ENCODE peak calls at places on chromosomes 3 and 15, in ten cellular contexts. I is SJSA1, S is mammary epithelial cell, R is fibroblast of lung, E is Panc1, W is A549, J is heart right ventricle, K is IMR-90, N is right lobe of liver, X is PC-3. M is an unnamed sample. For H3K9me3, the result is how much of the 10 kb centered on the place peaks cover.

GRCh38 chr3:81302045-81302444 is 459.4 kb downstream of the GBE1 start:
- DNase-seq in X (peak), R (peak), E (peak), I (peak), W (peak), S (peak), N (peak), K (peak), J (peak), M (peak)

GRCh38 chr3:182969277-182969676 is 11.1 kb downstream of the DCUN1D1 start:
- DNase-seq in X (peak), R (peak), E (no peak), W (no peak), J (no peak), K (peak), N (no peak), S (peak), I (no peak), M (peak)

GRCh38 chr3:131110087-131110486 is 83.4 kb downstream of the NEK11 start:
- DNase-seq in K (peak), E (peak), I (peak), J (no peak), N (no peak), R (no peak), X (peak), S (peak), W (no peak), M (no peak)

GRCh38 chr3:103410231-103410630 is 975.4 kb downstream of the ZPLD1 start:
- DNase-seq in I (no peak), K (no peak), J (no peak), S (no peak), E (no peak), N (no peak), W (no peak), R (no peak), X (no peak), M (no peak)

GRCh38 chr3:141302364-141303141 is 65.8 kb upstream of the ZBTB38 start:
- DNase-seq in R (peak), E (no peak), W (peak), J (no peak), K (peak), N (no peak), I (peak), S (peak), X (peak), M (peak)

GRCh38 chr15:50150349-50150748 is 31.3 kb upstream of the ATP8B4 start:
- DNase-seq in R (no peak), N (no peak), X (no peak), W (no peak), E (no peak), K (no peak), I (no peak), S (no peak), J (no peak), M (no peak)

GRCh38 chr3:139585820-139586219 is 46.3 kb upstream of the RBP1 start:
- DNase-seq in J (no peak), I (no peak), E (no peak), S (peak), X (no peak), N (no peak), R (no peak), K (no peak), W (no peak), M (no peak)

GRCh38 chr3:20080956-20081554 is 40.8 kb downstream of the KAT2B start:
- DNase-seq in W (peak), N (peak), K (peak), E (no peak), I (no peak), X (peak), S (peak), J (peak), R (no peak), M (no peak)

GRCh38 chr3:72458365-72458764 is 389.9 kb downstream of the SHQ1 start:
- DNase-seq in X (peak), I (no peak), K (no peak), S (peak), W (no peak), R (no peak), N (no peak), J (no peak), E (no peak), M (no peak)

GRCh38 chr15:39672666-39673065 is 91.8 kb downstream of the THBS1 start:
- DNase-seq in K (no peak), J (no peak), S (no peak), W (no peak), E (no peak), I (no peak), X (no peak), R (no peak), N (no peak), M (no peak)

GRCh38 chr3:155742339-155742980 is 2.4 kb downstream of the PLCH1 start:
- DNase-seq in J (no peak), K (no peak), E (no peak), I (no peak), R (no peak), X (no peak), S (no peak), N (no peak), W (no peak), M (no peak)

GRCh38 chr3:190001426-190001825 is 119.3 kb downstream of the P3H2 start:
- DNase-seq in J (no peak), N (no peak), E (no peak), W (no peak), K (no peak), X (no peak), S (no peak), R (peak), I (no peak), M (no peak)

GRCh38 chr15:25176991-25177954 is 222.5 kb downstream of the SNRPN start:
- DNase-seq in E (no peak), X (no peak), N (peak), W (no peak), S (no peak), I (peak), J (peak), R (no peak), K (no peak), M (no peak)

GRCh38 chr3:170767576-170767941 is 102.4 kb downstream of the RPL22L1 start:
- DNase-seq in K (no peak), N (no peak), X (no peak), W (no peak), I (no peak), R (no peak), J (no peak), S (no peak), E (no peak), M (no peak)

GRCh38 chr3:61627768-61628185 is 66.4 kb downstream of the PTPRG start:
- DNase-seq in R (peak), I (peak), K (peak), N (peak), J (no peak), W (peak), X (peak), E (no peak), S (peak), M (peak)

GRCh38 chr15:92034227-92034626 is 180.7 kb downstream of the SLCO3A1 start:
- DNase-seq in S (no peak), N (no peak), W (no peak), R (no peak), J (no peak), I (no peak), X (no peak), K (no peak), E (no peak), M (no peak)

GRCh38 chr3:193836918-193837317 is 243.9 kb downstream of the OPA1 start:
- DNase-seq in I (no peak), X (no peak), J (no peak), S (no peak), K (no peak), W (no peak), N (no peak), E (no peak), R (no peak), M (no peak)

GRCh38 chr15:53535886-53536285 is 223.6 kb downstream of the WDR72 start:
- DNase-seq in X (peak), W (no peak), N (no peak), S (no peak), E (no peak), I (no peak), R (no peak), K (no peak), J (no peak), M (no peak)

GRCh38 chr3:39108309-39108708 is 829 bp downstream of the TTC21A start:
- DNase-seq in R (no peak), K (no peak), W (no peak), I (peak), E (no peak), X (no peak), S (no peak), J (no peak), N (no peak), M (no peak)

GRCh38 chr3:135851201-135852061 is 114.1 kb upstream of the PPP2R3A start:
- DNase-seq in J (no peak), W (no peak), R (no peak), S (peak), E (no peak), I (no peak), N (no peak), X (peak), K (no peak), M (no peak)

GRCh38 chr3:149701206-149701976 is 43.6 kb upstream of the WWTR1 start:
- DNase-seq in J (no peak), E (no peak), S (no peak), W (no peak), I (no peak), R (no peak), K (no peak), X (no peak), N (no peak), M (no peak)

GRCh38 chr15:71109130-71109529 is 6.1 kb upstream of the THSD4 start:
- DNase-seq in S (peak), J (no peak), W (no peak), R (peak), X (peak), N (no peak), K (peak), E (no peak), I (peak), M (no peak)

GRCh38 chr3:43080726-43081568 is 24.9 kb downstream of the POMGNT2 start:
- DNase-seq in S (no peak), J (no peak), K (no peak), W (no peak), R (no peak), I (no peak), E (no peak), N (no peak), X (no peak), M (no peak)

GRCh38 chr3:102307442-102307841 is 127.4 kb upstream of the ZPLD1 start:
- DNase-seq in R (no peak), J (no peak), K (no peak), W (no peak), I (no peak), X (no peak), N (no peak), S (no peak), E (no peak), M (no peak)

GRCh38 chr3:17942856-17943255 is 200.4 kb upstream of the TBC1D5 start:
- DNase-seq in K (no peak), S (peak), R (no peak), X (peak), I (no peak), E (no peak), J (no peak), N (no peak), W (no peak), M (no peak)

DNA sequence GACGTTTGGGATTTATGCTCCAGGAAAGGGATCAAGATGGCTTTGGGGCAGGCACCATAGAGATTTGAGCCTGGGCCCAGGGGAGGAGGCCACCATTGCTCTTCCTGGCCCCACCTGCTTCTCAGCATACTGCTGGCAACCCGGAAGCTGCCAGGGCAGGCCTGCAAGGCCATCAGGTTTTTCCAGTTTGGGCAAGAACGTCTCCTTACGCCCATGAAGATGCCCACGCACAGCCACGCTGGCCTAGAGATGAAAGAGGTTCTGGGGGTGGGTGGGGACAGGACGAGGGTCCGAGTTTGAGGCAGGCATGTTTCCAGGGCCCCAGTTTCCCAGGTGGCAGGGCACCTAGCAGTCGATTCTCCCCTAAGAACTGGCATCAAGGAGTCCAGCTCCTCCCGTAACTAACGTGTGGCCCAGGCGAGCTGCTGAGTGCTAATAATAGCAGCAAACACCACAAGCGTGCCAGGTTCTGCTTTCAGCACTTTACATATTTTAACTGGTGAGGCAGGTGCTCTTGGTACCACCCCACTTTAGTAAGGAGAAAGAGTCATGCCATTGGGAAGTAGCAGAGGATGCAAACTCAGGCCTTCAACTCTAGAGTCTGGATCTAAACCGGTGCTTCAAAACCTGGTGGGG is 45.8 kb downstream of the ZNF710 start:
- DNase-seq in N (no peak), S (peak), E (no peak), J (no peak), X (peak), W (no peak), R (no peak), K (no peak), I (no peak), M (no peak)
- H3K4me3 ChIP-seq in N (no peak), S (no peak), E (no peak), J (no peak), X (no peak), W (no peak), R (no peak), K (no peak), I (no peak), M (no peak)

DNA sequence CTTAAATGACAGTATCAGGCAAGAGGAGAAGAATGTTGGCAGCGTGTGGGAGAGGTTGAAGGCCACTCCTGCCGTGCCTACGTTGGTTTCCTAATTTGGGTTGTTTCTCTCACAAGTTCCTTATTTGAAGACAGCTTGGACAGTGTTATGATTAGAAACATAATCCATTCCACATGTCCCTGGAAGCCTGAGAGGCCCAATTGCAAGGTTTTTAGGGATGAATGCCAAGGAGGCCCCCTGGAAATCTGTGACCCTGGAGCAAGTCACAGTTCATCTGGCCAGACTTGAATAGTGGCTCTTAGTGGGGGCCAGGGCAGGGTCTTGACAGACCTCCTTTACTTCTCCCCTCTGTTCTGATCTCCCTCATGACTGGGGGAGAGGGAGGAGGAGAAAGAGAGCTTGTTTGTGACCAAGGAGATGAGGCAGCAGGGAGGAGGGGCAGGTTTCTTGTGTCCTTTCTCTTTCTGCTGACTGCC is 584.4 kb upstream of the TBL1XR1 start:
- DNase-seq in R (peak), N (no peak), I (no peak), W (no peak), E (no peak), X (no peak), J (peak), K (peak), S (no peak), M (peak)
- H3K9me3 ChIP-seq in R (under half), N (under half), I (under half), W (under half), E (under half), X (under half), J (under half), K (under half), S (under half), M (under half)

DNA sequence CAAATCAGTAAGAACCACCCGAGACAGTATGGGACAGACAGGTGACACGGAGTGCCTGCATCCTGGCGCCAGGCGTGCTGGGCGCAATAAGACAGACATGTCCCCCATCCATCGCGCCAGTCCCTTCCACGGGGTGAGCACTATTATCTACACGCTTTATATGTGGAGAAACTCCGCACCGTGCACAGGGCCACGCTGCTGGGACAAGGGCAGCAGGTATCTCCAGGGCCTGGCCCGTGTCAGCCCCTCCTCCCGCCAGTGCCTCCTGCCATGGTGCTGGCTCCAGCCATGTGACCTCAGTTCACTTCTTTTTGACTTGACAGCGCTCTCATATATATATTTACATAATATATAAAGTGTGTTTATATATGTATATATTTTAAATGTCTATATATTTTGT is 42.6 kb downstream of the TNK2 start:
- DNase-seq in K (no peak), S (no peak), N (peak), E (no peak), R (no peak), J (no peak), I (no peak), W (no peak), X (no peak), M (no peak)
- H3K27ac ChIP-seq in K (no peak), S (no peak), N (no peak), E (no peak), R (no peak), J (no peak), I (no peak), W (no peak), X (no peak), M (no peak)

DNA sequence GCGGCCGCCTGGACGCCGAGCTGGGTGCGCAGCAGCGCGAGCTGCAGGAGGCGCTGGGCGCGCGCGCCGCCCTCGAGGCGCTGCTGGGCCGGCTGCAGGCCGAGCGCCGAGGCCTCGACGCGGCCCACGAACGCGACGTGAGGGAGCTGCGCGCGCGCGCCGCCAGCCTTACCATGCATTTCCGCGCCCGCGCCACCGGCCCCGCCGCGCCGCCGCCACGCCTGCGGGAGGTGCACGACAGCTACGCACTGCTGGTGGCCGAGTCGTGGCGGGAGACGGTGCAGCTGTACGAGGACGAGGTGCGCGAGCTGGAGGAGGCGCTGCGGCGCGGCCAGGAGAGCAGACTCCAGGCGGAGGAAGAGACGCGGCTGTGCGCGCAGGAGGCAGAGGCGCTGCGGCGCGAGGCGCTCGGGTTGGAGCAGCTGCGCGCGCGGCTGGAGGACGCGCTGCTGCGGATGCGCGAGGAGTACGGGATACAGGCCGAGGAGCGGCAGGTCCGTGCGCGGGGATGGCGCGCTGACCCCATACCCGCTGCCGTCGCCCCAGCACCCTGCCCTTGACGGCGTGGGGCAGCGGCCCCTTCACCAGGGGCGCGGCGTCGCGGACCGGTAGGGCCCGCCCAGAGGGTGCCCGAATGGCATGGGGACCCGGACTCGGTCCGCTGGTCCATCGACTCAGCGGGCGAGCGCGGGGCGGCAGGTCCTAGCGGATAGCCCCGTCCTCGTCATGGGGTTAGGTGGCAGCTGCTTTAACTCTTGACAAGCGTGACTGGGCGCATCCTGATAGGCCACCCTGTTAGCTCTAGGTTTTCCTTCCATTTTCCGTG is 849 bp downstream of the SYNM start:
- DNase-seq in W (peak), I (peak), N (peak), R (peak), X (no peak), K (peak), E (no peak), J (peak), S (peak), M (no peak)
- H3K4me3 ChIP-seq in W (peak), I (peak), N (peak), R (peak), X (peak), K (peak), E (peak), J (peak), S (peak), M (peak)

DNA sequence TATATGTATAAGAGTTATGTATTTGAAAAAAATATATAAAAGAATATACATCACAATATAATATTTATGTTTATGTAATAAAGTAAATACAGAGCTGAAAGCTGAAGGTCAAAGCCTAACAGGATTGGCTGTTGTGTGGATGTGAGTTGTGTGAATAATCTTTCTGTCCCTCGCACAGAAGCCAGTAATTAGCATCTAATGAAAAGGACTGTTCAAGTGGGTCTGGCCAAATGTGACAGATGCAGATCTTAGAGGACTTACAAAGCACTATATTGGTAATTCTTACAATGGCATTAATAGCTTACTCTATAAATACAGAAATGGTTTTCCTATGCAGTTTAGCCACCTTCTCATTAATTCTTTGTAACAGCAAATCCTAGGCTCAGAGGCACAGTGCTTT is 2.4 kb downstream of the MKRN3 start:
- DNase-seq in N (no peak), S (no peak), R (no peak), J (no peak), X (no peak), I (no peak), W (no peak), E (no peak), K (no peak), M (no peak)
- H3K9me3 ChIP-seq in N (under half), S (under half), R (under half), J (under half), X (under half), I (under half), W (under half), E (under half), K (under half), M (under half)

GRCh38 chr15:68205558-68205944 is 419 bp upstream of the CALML4 start:
- DNase-seq in S (no peak), X (no peak), K (no peak), I (no peak), E (no peak), J (no peak), N (no peak), W (no peak), R (no peak), M (no peak)
- H3K27ac ChIP-seq in S (no peak), X (no peak), K (no peak), I (no peak), E (no peak), J (peak), N (peak), W (no peak), R (no peak), M (no peak)